ENCODE peak calls at places on chromosomes 5 and 9, in six cellular contexts. I, C, L, O, B and V are unnamed samples.

GRCh38 chr9:136361047-136361756 is 2.3 kb downstream of the DNLZ start:
- DNase-seq in O (no peak), I (no peak), B (no peak), C (peak), L (no peak), V (no peak)

GRCh38 chr5:94693043-94693822 is 74.8 kb downstream of the SLF1 start:
- DNase-seq in O (no peak), I (peak), L (no peak), C (peak), B (no peak), V (peak)

GRCh38 chr5:135306557-135306956 is 92.5 kb downstream of the MACROH2A1 start:
- DNase-seq in L (no peak), C (no peak), O (no peak), I (no peak), B (no peak), V (no peak)

GRCh38 chr9:5428794-5429528 is 8.8 kb downstream of the PLGRKT start:
- DNase-seq in B (no peak), C (no peak), I (no peak), L (no peak), O (no peak), V (no peak)

GRCh38 chr5:160438316-160439204 is 16.9 kb downstream of the PTTG1 start:
- DNase-seq in I (peak), C (peak), B (peak), L (peak), O (peak), V (peak)

GRCh38 chr5:9681706-9682105 is 51.6 kb upstream of the TAS2R1 start:
- DNase-seq in O (no peak), C (no peak), I (no peak), B (no peak), L (no peak), V (no peak)

GRCh38 chr5:126776499-126777256 is at the start of gene LMNB1:
- DNase-seq in C (peak), B (peak), L (peak), I (peak), O (peak), V (peak)

GRCh38 chr9:133261753-133262120 is 13.3 kb downstream of the ABO start:
- DNase-seq in B (no peak), L (no peak), I (no peak), C (no peak), O (no peak), V (no peak)

GRCh38 chr9:28270156-28270555 is 696.9 kb upstream of the C9orf72 start:
- DNase-seq in B (no peak), L (no peak), I (no peak), O (no peak), C (no peak), V (no peak)

GRCh38 chr5:60487885-60488425 is 212.0 kb downstream of the DEPDC1B start:
- DNase-seq in C (no peak), L (peak), O (no peak), I (peak), B (no peak), V (peak)

GRCh38 chr9:2570615-2571479 is 50.7 kb upstream of the VLDLR start:
- DNase-seq in B (peak), C (peak), L (peak), I (peak), O (peak), V (peak)

GRCh38 chr5:151627650-151628049 is 36.5 kb upstream of the FAT2 start:
- DNase-seq in B (no peak), I (no peak), L (no peak), O (no peak), C (peak), V (no peak)

GRCh38 chr5:13566903-13567339 is 377.6 kb downstream of the DNAH5 start:
- DNase-seq in O (no peak), C (peak), L (no peak), I (no peak), B (no peak), V (peak)

GRCh38 chr5:117863589-117864296 is 1124.6 kb downstream of the DTWD2 start:
- DNase-seq in L (no peak), C (no peak), I (no peak), O (no peak), B (no peak), V (no peak)

GRCh38 chr9:17578911-17579793 is at the start of gene SH3GL2:
- DNase-seq in L (peak), I (no peak), B (no peak), O (no peak), C (peak), V (peak)

GRCh38 chr5:534743-535671 is 10.8 kb upstream of the SLC9A3 start:
- DNase-seq in C (no peak), O (no peak), L (no peak), I (no peak), B (no peak), V (no peak)

GRCh38 chr5:2184563-2185540 is 302.1 kb upstream of the IRX4 start:
- DNase-seq in B (no peak), C (no peak), I (no peak), O (no peak), L (no peak), V (no peak)

GRCh38 chr5:59090323-59090722 is 507.4 kb downstream of the RAB3C start:
- DNase-seq in C (no peak), L (no peak), I (no peak), B (no peak), O (no peak), V (no peak)

GRCh38 chr9:128575469-128575868 is 23.1 kb downstream of the SPTAN1 start:
- DNase-seq in O (no peak), I (no peak), B (no peak), C (no peak), L (no peak), V (no peak)

GRCh38 chr5:169218176-169218575 is 82.8 kb downstream of the SLIT3 start:
- DNase-seq in C (no peak), B (no peak), I (no peak), L (no peak), O (no peak), V (no peak)

GRCh38 chr5:135086326-135086725 is 52.3 kb upstream of the PITX1 start:
- DNase-seq in C (no peak), L (no peak), B (no peak), O (no peak), I (no peak), V (no peak)

GRCh38 chr9:122029898-122030297 is 63.2 kb downstream of the TTLL11 start:
- DNase-seq in O (no peak), L (no peak), I (peak), C (no peak), B (no peak), V (peak)

GRCh38 chr5:112776301-112776856 is 38.7 kb downstream of the APC start:
- DNase-seq in C (peak), O (no peak), L (no peak), B (no peak), I (no peak), V (no peak)

GRCh38 chr5:160656961-160657570 is 194.9 kb downstream of the ATP10B start:
- DNase-seq in I (no peak), C (no peak), B (no peak), O (no peak), L (no peak), V (no peak)

GRCh38 chr9:112921549-112921948 is 30.9 kb upstream of the SLC46A2 start:
- DNase-seq in C (peak), L (peak), B (no peak), I (peak), O (no peak), V (peak)

GRCh38 chr9:2420488-2421056 is 201.0 kb upstream of the VLDLR start:
- DNase-seq in C (no peak), B (no peak), I (no peak), L (no peak), O (no peak), V (no peak)

GRCh38 chr9:21994996-21995651 is 533 bp downstream of the CDKN2B-AS1 start:
- DNase-seq in L (peak), B (no peak), I (no peak), C (peak), O (peak), V (no peak)

GRCh38 chr5:29197636-29198035 is 1995.8 kb upstream of the CDH6 start:
- DNase-seq in C (no peak), L (no peak), I (no peak), O (no peak), B (no peak), V (peak)

GRCh38 chr5:134547579-134547978 is 22.1 kb downstream of the JADE2 start:
- DNase-seq in L (no peak), C (peak), I (no peak), B (no peak), O (no peak), V (no peak)

GRCh38 chr5:170907758-170908157 is 45.9 kb downstream of the RANBP17 start:
- DNase-seq in I (no peak), L (no peak), B (no peak), O (no peak), C (peak), V (no peak)

GRCh38 chr9:7965091-7965490 is 165.5 kb upstream of the DMAC1 start:
- DNase-seq in O (no peak), I (no peak), L (no peak), C (no peak), B (no peak), V (no peak)

GRCh38 chr5:73522989-73523388 is 24.7 kb downstream of the BTF3 start:
- DNase-seq in O (no peak), C (no peak), B (no peak), I (no peak), L (no peak), V (no peak)

GRCh38 chr9:69195681-69196080 is 21.6 kb downstream of the TJP2 start:
- DNase-seq in I (no peak), O (no peak), B (no peak), L (no peak), C (no peak), V (no peak)

GRCh38 chr5:102554728-102555127 is 55.9 kb upstream of the SLCO6A1 start:
- DNase-seq in B (no peak), I (peak), L (peak), C (no peak), O (no peak), V (no peak)

GRCh38 chr5:54838843-54839242 is 146.6 kb downstream of the ESM1 start:
- DNase-seq in L (no peak), O (no peak), C (no peak), B (no peak), I (no peak), V (no peak)

GRCh38 chr5:80035839-80036238 is 691 bp downstream of the THBS4 start:
- DNase-seq in C (no peak), O (no peak), I (no peak), L (no peak), B (no peak), V (no peak)
- TF ChIP-seq BHLHE40 in C (no peak), O (no peak), I (no peak), L (no peak), B (no peak), V (no peak)

DNA sequence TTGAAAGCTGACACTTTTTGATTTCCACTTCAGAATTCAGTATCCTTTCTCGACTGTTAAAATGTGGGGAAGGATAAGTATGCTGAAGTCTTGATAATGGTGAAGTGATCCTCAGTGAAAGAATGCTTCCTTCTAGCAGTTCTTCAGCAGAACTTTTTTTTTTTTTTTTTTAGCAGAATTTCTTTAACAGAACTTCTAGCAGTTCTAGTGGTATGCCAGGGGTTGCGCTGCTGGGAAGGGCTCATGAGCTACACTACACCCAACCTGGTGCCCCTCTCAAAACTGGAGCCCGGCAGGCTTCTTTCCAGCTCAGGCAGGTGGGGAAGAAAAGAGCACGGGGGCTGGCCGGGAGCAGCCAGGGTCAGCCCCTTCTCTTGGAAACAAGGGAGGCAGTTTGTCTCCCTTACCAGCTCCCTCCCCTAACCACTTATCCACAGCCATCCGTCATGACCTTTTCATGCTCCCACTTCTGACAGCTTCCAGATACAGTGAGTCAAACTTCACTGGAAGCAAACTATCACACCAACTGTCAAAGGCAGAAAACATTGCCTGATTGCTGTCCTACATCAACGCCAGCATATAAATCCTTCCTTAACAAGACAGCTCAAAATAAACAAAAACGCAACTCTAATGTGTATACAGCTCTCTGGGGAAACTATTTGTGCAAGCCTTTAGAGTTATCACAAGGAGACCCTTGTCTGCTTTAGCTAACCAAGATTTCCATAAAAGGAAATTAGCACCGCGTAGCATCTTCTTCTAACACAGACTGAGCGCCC is 211.5 kb downstream of the GAPVD1 start:
- DNase-seq in O (no peak), C (peak), I (peak), B (peak), L (peak), V (no peak)
- TF ChIP-seq BHLHE40 in O (no peak), C (no peak), I (no peak), B (no peak), L (no peak), V (no peak)

GRCh38 chr5:180330270-180330648 is 22.9 kb downstream of the GFPT2 start:
- DNase-seq in O (no peak), I (no peak), C (no peak), L (no peak), B (no peak), V (no peak)
- TF ChIP-seq BHLHE40 in O (no peak), I (no peak), C (no peak), L (no peak), B (no peak), V (no peak)

DNA sequence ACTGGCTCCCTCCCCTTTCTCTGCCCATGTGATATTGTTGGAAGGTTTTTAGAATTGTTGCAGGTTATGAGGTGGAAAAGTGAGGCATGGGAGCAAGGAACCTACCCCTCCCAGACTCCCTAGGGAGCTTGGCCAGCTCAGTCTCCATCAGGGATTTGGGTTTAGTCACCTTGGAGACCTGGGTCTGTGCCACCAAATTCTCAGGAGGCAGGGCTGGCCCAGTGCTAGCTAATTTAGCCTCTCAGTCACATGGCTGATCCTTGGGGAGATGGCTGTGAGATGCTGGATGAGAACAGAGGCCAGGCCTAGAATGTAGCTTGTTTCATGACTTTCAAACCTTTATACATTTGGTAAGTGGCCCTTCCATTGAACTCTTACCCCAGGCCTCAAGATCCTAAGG is 73.0 kb downstream of the TARS1 start:
- DNase-seq in B (no peak), I (no peak), L (no peak), C (no peak), O (no peak), V (no peak)
- TF ChIP-seq BHLHE40 in B (no peak), I (no peak), L (no peak), C (no peak), O (no peak), V (no peak)

GRCh38 chr5:173475780-173476179 is 140.7 kb downstream of the BOD1 start:
- DNase-seq in O (no peak), L (no peak), B (no peak), C (no peak), I (no peak), V (no peak)

GRCh38 chr5:173473293-173473692 is 143.2 kb downstream of the BOD1 start:
- DNase-seq in B (no peak), I (no peak), L (no peak), O (no peak), C (peak), V (no peak)

GRCh38 chr5:173474881-173475287 is 141.6 kb downstream of the BOD1 start:
- DNase-seq in B (no peak), I (no peak), L (no peak), O (no peak), C (peak), V (no peak)

GRCh38 chr5:173472164-173472563 is 143.9 kb upstream of the STC2 start:
- DNase-seq in C (peak), L (no peak), O (no peak), I (peak), B (no peak), V (peak)

GRCh38 chr5:173472784-173473278 is 143.6 kb downstream of the BOD1 start:
- DNase-seq in C (peak), B (no peak), O (no peak), L (no peak), I (no peak), V (no peak)
- TF ChIP-seq BHLHE40 in C (no peak), B (no peak), O (no peak), L (no peak), I (no peak), V (no peak)

DNA sequence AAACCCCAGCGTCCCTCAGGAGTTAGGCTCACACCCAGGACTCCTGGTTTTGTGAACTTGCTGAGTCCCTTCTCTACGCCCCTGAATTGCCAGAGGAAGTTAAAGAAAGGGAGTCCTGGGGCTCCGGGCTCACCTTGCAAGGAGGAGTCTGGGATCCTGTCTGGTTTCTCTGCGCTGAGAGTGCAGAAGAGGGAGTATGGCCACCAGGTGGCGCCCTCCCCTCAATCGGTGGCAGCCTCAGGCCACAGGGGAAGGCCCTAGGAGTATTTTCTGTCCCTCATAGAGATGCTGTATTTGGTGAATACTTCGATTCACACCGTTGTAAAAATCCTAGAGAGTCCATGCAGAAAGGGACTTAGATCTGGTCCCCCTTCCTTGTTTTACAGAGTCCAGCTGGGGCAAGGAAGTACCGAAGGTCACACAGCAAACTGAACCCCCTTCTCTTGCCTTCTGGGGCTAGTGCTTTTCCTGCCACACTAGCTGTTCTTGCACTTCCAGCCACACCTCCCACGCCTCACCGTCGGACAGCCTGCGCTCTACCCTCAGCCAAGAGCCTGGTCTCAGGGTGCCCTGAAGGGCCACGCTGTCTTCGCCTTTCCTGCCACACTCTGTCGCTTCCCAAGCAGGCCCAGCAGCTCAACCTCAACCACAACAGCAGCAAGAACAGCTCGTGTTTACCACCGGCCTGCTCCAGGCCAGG is 10.2 kb downstream of the HAND1 start:
- DNase-seq in L (peak), B (peak), I (peak), C (peak), O (peak), V (peak)
- TF ChIP-seq BHLHE40 in L (no peak), B (no peak), I (no peak), C (no peak), O (no peak), V (no peak)

DNA sequence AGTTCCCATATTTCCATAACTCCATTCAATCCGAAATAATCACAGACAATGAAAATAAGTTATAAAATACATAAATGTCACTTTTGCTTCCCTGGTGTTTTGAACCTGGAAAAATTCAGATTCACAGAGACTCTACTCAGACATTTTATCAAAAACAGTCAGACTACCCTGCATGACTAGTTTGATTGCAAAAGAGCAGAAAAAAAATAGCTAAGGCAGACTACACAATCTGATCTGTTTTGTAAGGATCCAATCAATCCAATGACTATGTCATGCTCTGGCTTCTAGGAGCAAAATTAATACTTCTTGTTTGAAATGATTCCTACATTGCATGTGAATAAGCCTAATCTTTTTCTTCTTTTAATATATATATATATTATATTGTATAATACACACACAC is 1262.6 kb downstream of the EFNA5 start:
- DNase-seq in O (no peak), I (no peak), L (no peak), B (no peak), C (no peak), V (no peak)
- TF ChIP-seq BHLHE40 in O (no peak), I (no peak), L (no peak), B (no peak), C (no peak), V (no peak)

GRCh38 chr5:133149333-133149732 is 97.5 kb downstream of the HSPA4 start:
- DNase-seq in I (no peak), B (no peak), L (no peak), C (no peak), O (no peak), V (no peak)
- TF ChIP-seq BHLHE40 in I (no peak), B (no peak), L (no peak), C (no peak), O (no peak), V (no peak)

GRCh38 chr9:115524467-115525059 is 406.6 kb upstream of the TNC start:
- DNase-seq in I (peak), B (peak), O (no peak), C (peak), L (peak), V (peak)
- TF ChIP-seq BHLHE40 in I (no peak), B (no peak), O (no peak), C (no peak), L (no peak), V (no peak)